ENCODE peak calls at places on chromosomes 3 and 15, in seven cellular contexts. H is heart right ventricle, K is thoracic aorta, J is astrocyte of the spinal cord, D is heart left ventricle, X is choroid plexus epithelial cell, Q is transverse colon. P is an unnamed sample.

GRCh38 chr15:65266469-65266868 is 20.2 kb downstream of the PARP16 start:
- DNase-seq in J (no peak), X (no peak), H (no peak), D (no peak), Q (no peak), K (no peak), P (no peak)

GRCh38 chr15:28110416-28110975 is 11.4 kb upstream of the OCA2 start:
- DNase-seq in Q (no peak), H (no peak), X (no peak), D (peak), K (no peak), J (no peak), P (no peak)

GRCh38 chr3:100216713-100217112 is 44.1 kb upstream of the TBC1D23 start:
- DNase-seq in D (no peak), K (no peak), H (no peak), Q (no peak), J (peak), X (no peak), P (no peak)

GRCh38 chr15:48774484-48774883 is 36.4 kb downstream of the CEP152 start:
- DNase-seq in Q (no peak), X (peak), K (no peak), J (peak), H (no peak), D (no peak), P (no peak)

GRCh38 chr15:64842099-64842940 is 605 bp downstream of the PLEKHO2 start:
- DNase-seq in K (no peak), Q (no peak), J (peak), D (no peak), H (no peak), X (peak), P (no peak)

GRCh38 chr15:70781236-70781635 is 17.9 kb upstream of the UACA start:
- DNase-seq in J (no peak), Q (no peak), H (no peak), K (no peak), X (no peak), D (no peak), P (no peak)

GRCh38 chr3:100627491-100627890 is 18.1 kb downstream of the ADGRG7 start:
- DNase-seq in J (no peak), K (no peak), X (no peak), Q (no peak), H (no peak), D (no peak), P (no peak)

GRCh38 chr3:43624619-43625305 is 3.0 kb upstream of the ANO10 start:
- DNase-seq in J (no peak), K (no peak), Q (no peak), X (peak), H (no peak), D (no peak), P (no peak)

GRCh38 chr3:26345613-26346012 is 277.0 kb upstream of the LRRC3B start:
- DNase-seq in K (no peak), H (no peak), X (no peak), J (no peak), Q (no peak), D (no peak), P (no peak)

GRCh38 chr3:155232605-155233004 is 60.9 kb downstream of the STRIT1 start:
- DNase-seq in X (peak), K (peak), Q (peak), H (peak), J (peak), D (peak), P (peak)

GRCh38 chr3:119702530-119703527 is at the start of gene CFAP91:
- DNase-seq in K (peak), Q (peak), D (peak), H (peak), J (peak), X (peak), P (peak)

GRCh38 chr15:99343836-99344551 is 92.7 kb downstream of the LRRC28 start:
- DNase-seq in X (no peak), Q (peak), J (no peak), K (no peak), D (peak), H (peak), P (no peak)

GRCh38 chr3:31408720-31409119 is 124.0 kb upstream of the STT3B start:
- DNase-seq in D (no peak), K (no peak), Q (no peak), X (no peak), H (no peak), J (no peak), P (no peak)

GRCh38 chr15:47788685-47789084 is 71.4 kb downstream of the SEMA6D start:
- DNase-seq in X (no peak), H (no peak), Q (no peak), K (no peak), D (no peak), J (no peak), P (no peak)

GRCh38 chr3:15519096-15519495 is 2.4 kb downstream of the COLQ start:
- DNase-seq in Q (no peak), H (peak), D (peak), J (no peak), K (no peak), X (no peak), P (no peak)

GRCh38 chr3:140463401-140463800 is 214.5 kb upstream of the TRIM42 start:
- DNase-seq in J (no peak), X (no peak), D (no peak), K (no peak), H (no peak), Q (no peak), P (no peak)

GRCh38 chr15:65044724-65045481 is at the start of gene SLC51B:
- DNase-seq in K (no peak), Q (peak), X (peak), J (no peak), D (peak), H (peak), P (no peak)

GRCh38 chr15:97684249-97684648 is 276.3 kb upstream of the ARRDC4 start:
- DNase-seq in Q (no peak), K (no peak), J (no peak), D (no peak), X (no peak), H (no peak), P (no peak)

GRCh38 chr3:108311797-108312196 is 15.4 kb downstream of the HHLA2 start:
- DNase-seq in Q (no peak), D (no peak), H (no peak), J (no peak), K (no peak), X (no peak), P (no peak)

GRCh38 chr3:39208463-39209055 is 16.2 kb upstream of the XIRP1 start:
- DNase-seq in J (peak), X (peak), K (no peak), D (peak), Q (peak), H (peak), P (peak)

GRCh38 chr15:63599401-63600000 is 2.3 kb downstream of the FBXL22 start:
- DNase-seq in J (peak), K (no peak), D (peak), H (peak), Q (peak), X (peak), P (no peak)

DNA sequence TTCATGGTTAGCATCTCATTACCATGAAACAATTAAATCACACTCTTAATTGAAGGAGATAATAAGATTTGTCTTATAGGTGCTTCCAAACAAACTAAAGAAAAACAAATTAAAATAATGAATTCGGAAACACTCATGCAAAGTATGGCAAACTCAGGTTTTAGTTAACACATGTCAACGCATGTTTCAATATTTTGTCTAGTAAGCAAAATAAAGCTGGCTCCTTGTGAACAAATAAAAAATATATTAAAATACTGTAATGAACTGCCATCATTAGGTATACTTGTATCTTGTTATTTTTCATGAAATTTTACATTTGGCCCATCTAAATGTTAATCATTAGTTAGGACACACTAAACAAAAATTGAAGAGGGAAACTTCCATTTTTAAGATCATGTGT is 519.2 kb downstream of the MECOM start:
- DNase-seq in D (no peak), J (no peak), H (no peak), K (no peak), Q (no peak), X (no peak), P (no peak)
- H3K4me3 ChIP-seq in D (peak), J (peak), H (peak), K (peak), Q (no peak), X (peak), P (peak)

DNA sequence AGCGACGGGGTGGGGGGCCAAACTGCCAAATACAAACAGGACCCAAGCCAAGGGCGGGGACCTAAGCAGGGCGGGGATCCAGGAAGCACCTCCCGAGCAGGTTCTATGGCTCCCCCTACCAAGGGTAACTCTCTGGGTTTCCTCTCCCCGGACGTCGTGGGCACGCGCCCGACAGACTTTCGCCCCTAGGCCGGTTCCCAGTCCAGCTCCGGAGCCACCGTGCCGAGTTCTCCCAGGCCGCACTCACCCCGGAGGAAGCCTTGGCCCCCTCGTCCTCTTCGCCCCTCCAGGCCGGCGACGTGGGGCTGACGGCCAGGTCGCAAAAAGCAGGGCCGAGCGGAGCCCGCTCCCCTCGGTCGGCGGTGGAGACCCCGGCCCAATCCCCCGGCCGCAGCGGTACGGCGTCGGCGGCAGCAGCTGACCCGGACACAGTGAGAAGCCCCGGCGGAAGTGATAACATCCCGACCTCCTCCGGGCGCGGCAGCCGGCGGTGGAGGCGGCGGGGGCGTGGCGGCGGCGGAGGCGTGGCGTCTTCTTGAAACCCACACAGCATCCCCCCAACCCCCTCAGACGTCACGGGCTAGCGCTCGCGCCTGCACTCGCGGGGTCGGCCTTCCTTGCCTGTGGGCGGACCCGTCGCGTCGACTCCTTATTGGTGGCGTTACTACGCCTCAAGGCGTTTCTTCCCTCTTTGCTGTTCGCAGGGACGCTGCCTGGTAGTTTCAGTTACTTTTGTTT is at the start of gene BNIP2:
- DNase-seq in J (peak), D (peak), Q (peak), K (peak), H (peak), X (peak), P (peak)
- TF ChIP-seq CTCF in J (no peak), D (no peak), Q (no peak), K (no peak), H (no peak), X (peak), P (no peak)

GRCh38 chr3:128794067-128794768 is 68.2 kb downstream of the RAB7A start:
- DNase-seq in K (no peak), H (no peak), D (no peak), X (peak), Q (no peak), J (peak), P (peak)
- H3K4me3 ChIP-seq in K (no peak), H (no peak), D (no peak), X (no peak), Q (no peak), J (no peak), P (no peak)

DNA sequence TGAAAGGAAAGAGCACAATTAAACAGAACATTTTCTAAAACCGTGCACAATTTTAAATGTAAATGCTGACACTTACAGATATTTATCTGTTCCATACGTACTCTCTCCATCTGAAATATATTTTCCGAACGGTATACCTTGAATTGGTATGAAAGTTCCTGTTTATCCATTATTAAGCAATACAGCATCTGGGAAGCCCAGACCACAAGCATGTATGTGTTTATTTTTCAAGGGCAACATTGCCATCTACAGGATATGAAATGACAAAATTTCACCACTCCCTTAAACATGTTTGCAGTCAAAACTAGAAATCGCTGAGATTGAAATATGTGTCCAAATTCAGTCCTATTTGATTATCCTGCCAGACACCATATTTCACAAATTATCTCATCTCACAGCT is 533.5 kb downstream of the TBL1XR1 start:
- DNase-seq in K (no peak), D (no peak), Q (no peak), X (peak), J (peak), H (no peak), P (peak)
- TF ChIP-seq CTCF in K (peak), D (peak), Q (no peak), X (peak), J (peak), H (no peak), P (peak)

GRCh38 chr3:69770976-69771634 is 31.8 kb downstream of the MITF start:
- DNase-seq in K (no peak), Q (no peak), D (no peak), X (peak), J (no peak), H (no peak), P (no peak)

GRCh38 chr3:69772152-69772867 is 33.0 kb downstream of the MITF start:
- DNase-seq in D (no peak), H (no peak), J (no peak), K (no peak), Q (no peak), X (no peak), P (no peak)

GRCh38 chr3:69767571-69767970 is 28.3 kb downstream of the MITF start:
- DNase-seq in J (no peak), K (no peak), D (peak), Q (peak), X (no peak), H (peak), P (no peak)

GRCh38 chr3:69768436-69768835 is 29.2 kb downstream of the MITF start:
- DNase-seq in Q (no peak), K (no peak), D (no peak), X (no peak), H (no peak), J (no peak), P (no peak)

DNA sequence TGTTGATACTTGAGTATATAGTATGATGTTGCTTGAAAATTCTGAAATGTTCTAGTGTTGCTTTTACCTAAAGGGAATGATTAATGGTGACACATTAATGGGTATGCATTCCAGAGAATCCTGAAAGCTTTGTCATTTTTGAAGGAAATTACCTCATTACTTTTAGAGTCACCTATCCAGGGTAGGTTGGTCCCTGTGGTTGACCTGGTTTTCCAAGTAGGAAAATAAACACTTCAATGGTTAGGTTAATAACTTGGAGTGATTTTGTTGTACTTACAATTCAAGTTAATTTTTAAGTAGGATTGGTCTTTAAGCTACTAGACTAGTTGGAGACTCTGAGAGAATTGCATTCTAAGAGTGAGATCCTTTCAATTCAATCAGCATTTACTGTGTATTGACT is 31.0 kb downstream of the MITF start:
- DNase-seq in X (peak), J (peak), K (no peak), D (no peak), Q (no peak), H (no peak), P (no peak)
- H3K4me3 ChIP-seq in X (no peak), J (no peak), K (no peak), D (no peak), Q (no peak), H (no peak), P (no peak)

DNA sequence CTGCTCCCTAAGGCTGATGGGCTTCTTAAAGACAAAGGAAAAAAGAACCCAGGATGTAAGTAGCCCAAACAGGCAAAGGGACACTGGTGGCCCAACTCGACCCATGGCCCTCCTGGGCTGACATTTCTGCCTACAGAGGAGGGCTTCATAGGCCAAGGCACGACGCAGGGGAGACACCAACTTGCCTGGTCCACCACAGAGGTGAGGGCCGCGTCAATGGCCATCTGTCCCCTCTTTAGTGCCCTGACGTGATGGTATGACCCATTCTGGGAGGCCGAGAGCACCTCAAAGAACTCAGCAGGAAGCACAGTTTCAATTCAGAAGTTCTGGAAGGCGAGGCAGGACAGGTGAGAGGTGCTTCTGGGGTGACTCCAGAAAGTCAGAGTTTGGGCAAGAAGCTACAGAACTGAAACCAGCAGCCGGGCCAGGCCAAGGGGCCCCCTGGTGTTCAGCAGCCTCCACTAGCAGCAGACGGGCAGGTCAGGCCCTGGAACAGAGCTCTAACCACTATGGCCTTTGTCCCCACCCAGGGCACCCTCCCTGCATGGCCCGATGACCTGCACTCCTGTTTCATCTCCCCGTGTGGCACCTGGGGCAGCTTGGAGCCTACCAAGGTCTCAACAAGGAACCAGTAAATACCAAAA is 45.1 kb downstream of the HMCES start:
- DNase-seq in D (no peak), K (no peak), Q (peak), X (no peak), H (no peak), J (no peak), P (no peak)
- TF ChIP-seq CTCF in D (no peak), K (no peak), Q (no peak), X (peak), H (no peak), J (no peak), P (no peak)

DNA sequence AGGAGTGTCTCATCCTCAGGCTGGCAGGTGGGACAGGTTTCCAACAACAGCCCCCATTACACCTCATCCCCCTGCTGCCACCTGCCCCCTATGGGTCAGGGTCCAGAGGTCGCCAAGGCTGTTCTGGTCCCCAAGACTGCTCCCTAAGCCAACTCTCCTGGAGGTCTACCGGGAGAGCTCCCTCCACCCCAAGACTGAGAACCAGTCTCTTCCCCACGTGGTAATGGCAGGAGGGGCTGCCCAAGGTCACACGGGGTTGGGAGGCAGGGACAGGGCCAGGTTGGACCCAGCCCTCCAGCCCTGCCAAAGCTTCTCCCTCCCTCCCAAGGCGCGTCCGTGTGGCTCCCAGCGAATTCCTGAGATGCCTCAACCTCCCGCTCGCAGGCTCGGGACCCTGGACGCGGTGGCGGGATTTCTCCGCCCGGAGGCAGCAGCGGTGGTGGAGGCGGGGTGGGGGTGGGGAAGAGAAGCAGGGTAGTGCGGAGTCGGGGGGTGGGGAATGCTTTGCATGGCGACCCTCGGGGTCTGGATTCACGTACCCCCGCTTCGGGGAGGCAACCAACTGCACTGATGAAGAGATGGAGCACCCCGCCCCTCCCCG is 80.1 kb downstream of the IQSEC1 start:
- DNase-seq in J (no peak), Q (peak), X (no peak), D (peak), H (peak), K (no peak), P (no peak)
- H3K4me3 ChIP-seq in J (peak), Q (peak), X (peak), D (peak), H (peak), K (peak), P (peak)

GRCh38 chr3:184486614-184487013 is 75.0 kb upstream of the EPHB3 start:
- DNase-seq in J (no peak), X (no peak), K (no peak), D (no peak), H (no peak), Q (no peak), P (no peak)
- TF ChIP-seq CTCF in J (no peak), X (no peak), K (no peak), D (no peak), H (no peak), Q (no peak), P (no peak)

GRCh38 chr3:194632983-194633348 is 253 bp downstream of the TMEM44 start:
- DNase-seq in K (no peak), J (no peak), X (no peak), H (no peak), D (peak), Q (peak), P (no peak)

GRCh38 chr3:194633349-194634004 is at the start of gene TMEM44:
- DNase-seq in Q (peak), K (no peak), X (peak), H (peak), D (peak), J (peak), P (peak)

GRCh38 chr3:194632211-194632982 is 822 bp downstream of the TMEM44 start:
- DNase-seq in Q (peak), K (no peak), D (peak), J (peak), X (peak), H (peak), P (no peak)

GRCh38 chr3:194637066-194637465 is 3.8 kb upstream of the TMEM44 start:
- DNase-seq in D (no peak), Q (no peak), K (no peak), X (no peak), J (no peak), H (no peak), P (no peak)

GRCh38 chr3:194631696-194632095 is 1.5 kb downstream of the TMEM44 start:
- DNase-seq in X (no peak), J (no peak), Q (no peak), D (no peak), H (no peak), K (no peak), P (no peak)
- H3K4me3 ChIP-seq in X (no peak), J (no peak), Q (no peak), D (no peak), H (no peak), K (no peak), P (no peak)